ENCODE peak calls at places on chromosomes 3 and 15, in ten cellular contexts. Y is K562, O is erythroblast, T is HCT116, U is GM12891, W is right lobe of liver, L is IMR-90, X is adrenal gland, V is sigmoid colon, K is uterus. J is an unnamed sample.

GRCh38 chr3:86109434-86109833 is 881.5 kb downstream of the VGLL3 start:
- DNase-seq in U (no peak), O (no peak), T (no peak), K (no peak), W (no peak), L (no peak), X (no peak), V (no peak), Y (no peak), J (no peak)

GRCh38 chr15:69031013-69032001 is 16.8 kb downstream of the NOX5 start:
- DNase-seq in W (peak), K (no peak), Y (peak), L (no peak), U (peak), X (peak), V (no peak), T (peak), O (peak), J (no peak)

GRCh38 chr3:155404486-155404885 is 111.0 kb upstream of the STRIT1 start:
- DNase-seq in V (no peak), L (no peak), Y (no peak), W (no peak), O (no peak), X (no peak), U (no peak), K (no peak), T (no peak), J (no peak)

GRCh38 chr3:131047582-131047981 is 20.9 kb downstream of the NEK11 start:
- DNase-seq in Y (peak), X (no peak), U (no peak), W (no peak), L (no peak), V (no peak), O (peak), T (no peak), K (no peak), J (no peak)

GRCh38 chr15:98519767-98520166 is 128.6 kb upstream of the IGF1R start:
- DNase-seq in L (no peak), K (no peak), T (no peak), V (no peak), U (no peak), O (no peak), X (no peak), W (no peak), Y (no peak), J (no peak)

GRCh38 chr3:94568041-94568440 is 505.2 kb downstream of the NSUN3 start:
- DNase-seq in O (no peak), T (no peak), V (no peak), L (no peak), K (no peak), Y (no peak), U (no peak), W (peak), X (no peak), J (no peak)

GRCh38 chr3:7520059-7520458 is 659.1 kb downstream of the GRM7 start:
- DNase-seq in V (no peak), U (no peak), X (no peak), T (no peak), K (no peak), L (no peak), Y (no peak), O (no peak), W (no peak), J (no peak)

GRCh38 chr15:96306321-96306720 is 24.2 kb upstream of the NR2F2 start:
- DNase-seq in T (no peak), K (no peak), O (no peak), W (no peak), X (no peak), U (no peak), L (no peak), V (no peak), Y (no peak), J (no peak)

GRCh38 chr3:43499256-43499655 is 122.6 kb downstream of the ANO10 start:
- DNase-seq in V (no peak), O (no peak), U (no peak), K (no peak), X (peak), W (no peak), Y (no peak), T (no peak), L (no peak), J (no peak)

GRCh38 chr15:49646891-49647290 is 26.0 kb downstream of the DTWD1 start:
- DNase-seq in W (no peak), U (no peak), O (no peak), L (peak), V (no peak), X (no peak), T (no peak), Y (no peak), K (no peak), J (no peak)

GRCh38 chr15:63718590-63719035 is 115.1 kb downstream of the HERC1 start:
- DNase-seq in Y (no peak), O (no peak), L (peak), T (no peak), W (no peak), K (no peak), X (no peak), U (no peak), V (no peak), J (peak)

GRCh38 chr3:134486577-134487041 is 752 bp downstream of the CEP63 start:
- DNase-seq in X (no peak), L (peak), W (no peak), K (no peak), U (no peak), T (no peak), Y (peak), V (no peak), O (peak), J (no peak)

GRCh38 chr15:38745136-38745535 is 180.5 kb upstream of the RASGRP1 start:
- DNase-seq in U (no peak), Y (no peak), L (peak), T (no peak), K (no peak), O (no peak), V (no peak), X (no peak), W (no peak), J (no peak)

GRCh38 chr3:172073262-172073915 is 34.0 kb downstream of the FNDC3B start:
- DNase-seq in O (no peak), T (no peak), W (no peak), L (no peak), Y (no peak), K (no peak), U (no peak), V (no peak), X (no peak), J (no peak)

GRCh38 chr3:31170932-31171670 is 276.6 kb upstream of the GADL1 start:
- DNase-seq in T (no peak), L (peak), V (no peak), X (no peak), W (no peak), U (no peak), Y (no peak), O (no peak), K (no peak), J (no peak)

GRCh38 chr3:188170461-188171459 is 16.8 kb downstream of the LPP start:
- DNase-seq in L (no peak), K (no peak), W (no peak), T (no peak), O (no peak), V (no peak), X (no peak), U (no peak), Y (no peak), J (no peak)

DNA sequence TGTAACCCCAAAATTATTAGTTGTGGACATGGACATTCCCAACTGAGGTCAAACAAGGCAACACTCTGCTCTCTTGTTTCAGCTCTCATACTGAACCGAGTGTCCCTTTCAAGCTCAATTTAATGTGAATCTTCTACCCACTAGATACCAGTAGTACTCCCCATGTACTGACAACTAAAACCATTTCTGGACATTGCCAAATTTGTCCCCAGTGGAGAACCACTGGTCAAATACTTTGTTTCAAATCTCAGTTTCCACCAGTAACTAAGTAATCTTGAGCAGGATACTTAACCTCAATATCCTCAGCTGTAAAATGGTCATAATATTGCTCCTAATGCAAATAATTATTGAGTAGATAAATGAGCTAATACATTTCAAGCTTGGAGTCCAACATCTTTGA is 566.0 kb downstream of the ZIC1 start:
- DNase-seq in T (no peak), Y (no peak), W (no peak), X (no peak), O (no peak), V (no peak), U (no peak), K (no peak), L (no peak), J (no peak)
- TF ChIP-seq POLR2A in T (no peak), Y (no peak), W (no peak), X (no peak), O (no peak), V (no peak), U (no peak), K (no peak), L (no peak), J (no peak)

DNA sequence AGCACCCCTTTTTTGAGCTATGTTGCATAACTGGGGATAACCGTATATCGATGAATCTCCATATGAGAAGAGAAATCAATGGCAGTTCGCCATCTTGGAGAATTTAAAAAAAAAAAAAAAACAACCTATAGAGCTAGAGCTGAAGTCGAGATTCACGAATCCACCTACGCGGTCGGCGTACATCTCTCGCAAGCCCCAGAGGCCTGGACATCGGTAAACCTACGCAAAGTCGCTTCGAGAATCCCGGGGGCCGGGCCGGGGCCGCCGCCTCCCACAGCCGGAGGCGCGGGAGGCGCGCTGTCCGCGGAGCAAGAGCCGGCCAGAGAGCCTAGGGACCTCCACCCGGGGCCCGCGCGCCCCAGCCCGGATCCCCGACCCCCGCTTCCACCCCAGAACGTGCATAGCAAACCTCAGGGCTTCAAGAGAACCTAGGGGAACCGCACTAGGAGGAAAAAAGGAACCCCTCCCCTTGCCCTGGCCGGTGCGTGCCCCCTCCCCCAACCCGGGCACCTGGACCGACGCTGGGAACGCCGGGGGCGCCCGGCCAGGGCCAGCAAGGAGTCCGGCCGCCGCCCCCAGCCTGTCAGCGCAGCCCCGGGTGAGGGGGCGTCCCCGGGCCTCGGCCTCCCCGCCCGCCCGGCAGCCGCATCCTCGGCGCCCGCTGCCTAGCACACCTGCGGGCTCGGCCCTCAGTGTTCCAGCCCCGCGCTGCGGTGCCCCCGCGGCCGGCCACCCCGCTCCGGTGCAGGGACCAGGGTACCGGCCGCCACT is 565 bp downstream of the PFN2 start:
- DNase-seq in L (peak), Y (no peak), O (peak), W (peak), U (peak), K (peak), X (peak), V (peak), T (peak), J (peak)
- TF ChIP-seq POLR2A in L (no peak), Y (no peak), O (no peak), W (no peak), U (no peak), K (no peak), X (peak), V (no peak), T (no peak), J (no peak)

GRCh38 chr15:89630974-89631901 is 24.0 kb downstream of the KIF7 start:
- DNase-seq in O (no peak), K (no peak), U (no peak), L (no peak), Y (no peak), T (no peak), V (no peak), X (no peak), W (no peak), J (no peak)
- TF ChIP-seq POLR2A in O (no peak), K (no peak), U (no peak), L (no peak), Y (peak), T (no peak), V (no peak), X (no peak), W (no peak), J (no peak)

GRCh38 chr3:126084667-126085180 is 800 bp upstream of the SLC41A3 start:
- DNase-seq in K (no peak), W (no peak), Y (peak), U (no peak), V (no peak), X (no peak), L (no peak), O (peak), T (no peak), J (no peak)

GRCh38 chr3:126083511-126083912 is 412 bp downstream of the SLC41A3 start:
- DNase-seq in Y (peak), T (no peak), L (peak), O (peak), V (no peak), W (peak), X (peak), K (peak), U (peak), J (peak)

GRCh38 chr3:126085276-126085675 is 1.4 kb upstream of the SLC41A3 start:
- DNase-seq in T (no peak), Y (no peak), W (no peak), X (no peak), K (no peak), U (no peak), L (no peak), V (no peak), O (no peak), J (no peak)

GRCh38 chr3:126083138-126083445 is 832 bp downstream of the SLC41A3 start:
- DNase-seq in L (no peak), T (no peak), O (no peak), W (no peak), V (no peak), Y (peak), X (no peak), K (no peak), U (no peak), J (no peak)

DNA sequence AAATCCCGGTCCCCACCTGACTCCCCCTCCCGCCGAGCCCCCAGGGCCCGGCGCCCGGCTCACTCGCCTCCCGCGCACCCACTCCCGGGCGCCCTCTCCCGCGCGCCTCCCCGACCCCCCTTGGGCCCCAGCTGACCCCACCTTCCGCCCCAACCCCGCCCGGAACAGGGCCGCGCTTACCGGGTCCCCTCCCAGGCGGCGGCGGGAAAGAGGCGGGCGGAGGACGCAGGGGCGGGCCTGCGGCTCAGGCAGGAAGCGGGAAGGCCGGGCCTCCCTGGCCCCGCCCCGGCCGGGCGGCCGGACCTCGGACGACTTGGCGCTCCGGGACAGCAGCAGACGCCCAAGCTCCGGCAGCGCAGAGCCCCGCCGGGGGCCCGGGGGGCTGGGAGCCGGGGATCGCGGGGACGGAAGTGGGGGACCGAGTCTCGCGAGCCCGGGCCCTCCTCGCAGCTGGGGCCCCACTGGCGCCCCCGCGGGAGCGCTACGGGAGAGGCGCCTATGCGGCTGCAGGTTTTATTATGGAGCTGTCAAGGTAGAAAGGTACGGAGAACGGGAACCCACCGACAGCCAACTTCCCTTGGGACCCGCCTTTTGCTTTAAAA is at the start of gene SLC41A3:
- DNase-seq in W (peak), U (peak), K (peak), T (peak), L (peak), V (peak), O (peak), Y (peak), X (peak), J (peak)
- TF ChIP-seq POLR2A in W (peak), U (no peak), K (peak), T (peak), L (no peak), V (no peak), O (peak), Y (peak), X (peak), J (peak)

GRCh38 chr15:92751528-92751927 is 96.0 kb upstream of the FAM174B start:
- DNase-seq in U (no peak), V (no peak), L (no peak), K (no peak), X (no peak), T (no peak), W (no peak), Y (no peak), O (no peak), J (no peak)
- TF ChIP-seq POLR2A in U (no peak), V (no peak), L (no peak), K (no peak), X (no peak), T (no peak), W (no peak), Y (no peak), O (no peak), J (no peak)

J was measured in H54.